ENCODE peak calls at places on chromosome 10, in seven cellular contexts. S, R, K, E, V, L and P are unnamed samples.

GRCh38 chr10:75108684-75109458 is 2.6 kb upstream of the SAMD8 start:
- DNase-seq in R (peak; percentile 26), E (no peak), V (no peak), S (peak; percentile 84), K (no peak), L (no peak), P (peak; percentile 37)

GRCh38 chr10:43976292-43976691 is 327.6 kb upstream of the ZNF32 start:
- DNase-seq in L (no peak), S (no peak), E (no peak), V (no peak), K (no peak), R (no peak), P (no peak)

GRCh38 chr10:127939786-127940330 is 33.0 kb downstream of the PTPRE start:
- DNase-seq in K (no peak), V (no peak), L (no peak), R (no peak), S (no peak), E (no peak), P (no peak)

GRCh38 chr10:11698691-11699545 is 43.3 kb upstream of the ECHDC3 start:
- DNase-seq in K (no peak), R (no peak), E (no peak), V (no peak), S (no peak), L (no peak), P (no peak)

GRCh38 chr10:120632047-120632446 is 175.0 kb downstream of the PLPP4 start:
- DNase-seq in R (no peak), K (no peak), L (no peak), E (no peak), V (no peak), S (no peak), P (no peak)

GRCh38 chr10:37667736-37668135 is 189.7 kb downstream of the ZNF248 start:
- DNase-seq in V (no peak), S (no peak), E (no peak), L (no peak), K (no peak), R (no peak), P (no peak)

GRCh38 chr10:51876528-51876927 is 177.1 kb upstream of the CSTF2T start:
- DNase-seq in K (no peak), L (no peak), R (no peak), V (no peak), E (no peak), S (no peak), P (no peak)

GRCh38 chr10:96740579-96741281 is 20.4 kb upstream of the PIK3AP1 start:
- DNase-seq in V (no peak), R (peak; percentile 45), L (no peak), E (no peak), K (no peak), S (no peak), P (peak; percentile 42)

GRCh38 chr10:67438605-67439258 is 257.3 kb downstream of the CTNNA3 start:
- DNase-seq in K (no peak), V (no peak), E (no peak), R (no peak), L (no peak), S (no peak), P (no peak)

GRCh38 chr10:29948971-29949370 is 110.4 kb downstream of the JCAD start:
- DNase-seq in V (no peak), E (no peak), K (no peak), R (no peak), L (no peak), S (no peak), P (no peak)

GRCh38 chr10:8041284-8042031 is 13.0 kb upstream of the GATA3 start:
- DNase-seq in V (no peak), L (no peak), E (no peak), K (no peak), S (no peak), R (no peak), P (no peak)

GRCh38 chr10:70619271-70620019 is 16.9 kb upstream of the PRF1 start:
- DNase-seq in E (no peak), L (no peak), R (no peak), S (no peak), K (no peak), V (no peak), P (no peak)

GRCh38 chr10:60611291-60611747 is 167.0 kb upstream of the CDK1 start:
- DNase-seq in V (no peak), E (no peak), S (no peak), K (no peak), R (no peak), L (no peak), P (no peak)

GRCh38 chr10:118304521-118304920 is 37.6 kb downstream of the FAM204A start:
- DNase-seq in E (no peak), L (no peak), R (peak; percentile 20), V (no peak), K (no peak), S (no peak), P (peak; percentile 21)

GRCh38 chr10:6363516-6363915 is 160.8 kb downstream of the PFKFB3 start:
- DNase-seq in S (no peak), V (no peak), L (no peak), R (no peak), E (no peak), K (no peak), P (no peak)

GRCh38 chr10:14102056-14102455 is 228.7 kb downstream of the FRMD4A start:
- DNase-seq in L (no peak), S (no peak), V (no peak), R (no peak), K (no peak), E (no peak), P (no peak)

GRCh38 chr10:61184429-61184828 is 240.4 kb upstream of the RHOBTB1 start:
- DNase-seq in E (no peak), R (no peak), S (no peak), K (no peak), L (no peak), V (no peak), P (no peak)

GRCh38 chr10:5512331-5512730 is 12.4 kb upstream of the CALML3 start:
- DNase-seq in L (no peak), R (no peak), V (no peak), K (no peak), E (no peak), S (no peak), P (no peak)

GRCh38 chr10:86698207-86698940 is 30.1 kb downstream of the LDB3 start:
- DNase-seq in K (no peak), V (no peak), S (no peak), L (no peak), R (no peak), E (no peak), P (no peak)

GRCh38 chr10:69866688-69867461 is 65.2 kb downstream of the COL13A1 start:
- DNase-seq in L (no peak), S (no peak), R (peak; percentile 75), E (no peak), K (peak; percentile 64), V (no peak), P (peak; percentile 76)

GRCh38 chr10:104260775-104261115 is 6.1 kb downstream of the GSTO1 start:
- DNase-seq in S (no peak), K (no peak), V (no peak), R (no peak), E (no peak), L (no peak), P (no peak)

GRCh38 chr10:133030791-133031190 is 56.9 kb upstream of the ADGRA1 start:
- DNase-seq in E (no peak), K (no peak), R (no peak), V (no peak), L (no peak), S (no peak), P (no peak)

GRCh38 chr10:15067154-15067553 is 21.4 kb downstream of the ACBD7 start:
- DNase-seq in R (no peak), E (no peak), K (no peak), V (no peak), S (no peak), L (no peak), P (no peak)

GRCh38 chr10:132876967-132877366 is 65.4 kb downstream of the CFAP46 start:
- DNase-seq in L (peak; percentile 28), S (peak; percentile 78), E (no peak), R (no peak), V (no peak), K (no peak), P (no peak)

GRCh38 chr10:78250313-78251040 is 216.8 kb downstream of the RPS24 start:
- DNase-seq in R (no peak), E (peak; percentile 36), S (no peak), K (no peak), V (no peak), L (peak; percentile 65), P (no peak)

GRCh38 chr10:125137601-125138438 is 22.5 kb downstream of the CTBP2 start:
- DNase-seq in V (no peak), L (no peak), E (peak; percentile 47), K (no peak), S (no peak), R (peak; percentile 80), P (peak; percentile 80)

GRCh38 chr10:118139321-118139720 is 92.6 kb upstream of the RAB11FIP2 start:
- DNase-seq in E (no peak), R (no peak), K (no peak), V (no peak), S (no peak), L (no peak), P (no peak)

GRCh38 chr10:75399461-75400162 is 2.0 kb downstream of the ZNF503 start:
- DNase-seq in L (peak; percentile 65), K (no peak), R (peak; percentile 87), E (no peak), S (peak; percentile 89), V (no peak), P (peak; percentile 88)

GRCh38 chr10:112821663-112822062 is 128.4 kb upstream of the TCF7L2 start:
- DNase-seq in V (no peak), S (no peak), E (no peak), K (no peak), L (no peak), R (no peak), P (no peak)